ENCODE peak calls at places on chromosomes 7 and 10, in five cellular contexts. X, N, J, O and F are unnamed samples.
A peak's percentile ranks its signal among the peaks of the same experiment; 100 is the strongest.

GRCh38 chr7:101817031-101817929 is at the start of gene CUX1:
- DNase-seq in X (peak; percentile 18), N (no peak), J (no peak), O (peak; percentile 58), F (peak; percentile 54)

GRCh38 chr10:96784253-96784652 is 47.8 kb upstream of the LCOR start:
- DNase-seq in X (no peak), N (no peak), J (no peak), O (no peak), F (no peak)

GRCh38 chr7:94052398-94053180 is 48.4 kb upstream of the BET1 start:
- DNase-seq in X (no peak), N (peak; percentile 50), J (no peak), O (no peak), F (peak; percentile 27)

GRCh38 chr7:73521636-73522080 is 435 bp downstream of the BAZ1B start:
- DNase-seq in X (peak; percentile 68), N (peak; percentile 55), J (no peak), O (peak; percentile 83), F (peak; percentile 5)

GRCh38 chr10:49005270-49005669 is 65.6 kb upstream of the LRRC18 start:
- DNase-seq in X (no peak), N (no peak), J (no peak), O (no peak), F (no peak)

GRCh38 chr10:120580651-120581259 is 123.7 kb downstream of the PLPP4 start:
- DNase-seq in X (no peak), N (no peak), J (no peak), O (no peak), F (no peak)

GRCh38 chr7:127047521-127047920 is 205.2 kb downstream of the GRM8 start:
- DNase-seq in X (no peak), N (no peak), J (no peak), O (no peak), F (no peak)

GRCh38 chr10:46553238-46554049 is 3.0 kb downstream of the GPRIN2 start:
- DNase-seq in X (no peak), N (peak; percentile 15), J (no peak), O (peak; percentile 26), F (no peak)

GRCh38 chr7:30169585-30169978 is 34.8 kb downstream of the MTURN start:
- DNase-seq in X (no peak), N (no peak), J (no peak), O (no peak), F (no peak)

GRCh38 chr10:78953124-78954008 is 115.4 kb upstream of the ZMIZ1 start:
- DNase-seq in X (no peak), N (no peak), J (no peak), O (peak; percentile 59), F (no peak)

GRCh38 chr10:8283166-8283905 is 228.8 kb downstream of the GATA3 start:
- DNase-seq in X (no peak), N (no peak), J (no peak), O (no peak), F (no peak)

GRCh38 chr7:20403356-20403755 is 72.7 kb downstream of the ITGB8 start:
- DNase-seq in X (no peak), N (no peak), J (no peak), O (peak; percentile 77), F (no peak)